ENCODE peak calls at places on chromosomes 6 and 20, in seven cellular contexts. Y, K, V, D, X, G and T are unnamed samples.

GRCh38 chr6:125273965-125274364 is 27.8 kb downstream of the HDDC2 start:
- DNase-seq in Y (no peak), K (no peak), V (peak), D (peak), X (no peak), G (peak), T (no peak)

GRCh38 chr6:128111096-128111495 is 210.2 kb upstream of the THEMIS start:
- DNase-seq in Y (no peak), K (no peak), V (no peak), D (peak), X (peak), G (no peak), T (no peak)

GRCh38 chr6:5411414-5411813 is 150.1 kb downstream of the FARS2 start:
- DNase-seq in Y (no peak), K (no peak), V (no peak), D (peak), X (no peak), G (no peak), T (no peak)

GRCh38 chr20:11274137-11274536 is 600.3 kb upstream of the JAG1 start:
- DNase-seq in Y (peak), K (no peak), V (peak), D (peak), X (peak), G (peak), T (peak)

GRCh38 chr6:117706504-117706903 is 31.2 kb downstream of the NUS1 start:
- DNase-seq in Y (no peak), K (no peak), V (no peak), D (no peak), X (no peak), G (no peak), T (no peak)

GRCh38 chr20:6866741-6867140 is 99.3 kb downstream of the BMP2 start:
- DNase-seq in Y (no peak), K (no peak), V (no peak), D (no peak), X (no peak), G (no peak), T (no peak)

GRCh38 chr6:141388666-141389065 is 744.1 kb upstream of the GJE1 start:
- DNase-seq in Y (no peak), K (no peak), V (no peak), D (no peak), X (no peak), G (no peak), T (no peak)

GRCh38 chr6:93684339-93684738 is 265.0 kb upstream of the EPHA7 start:
- DNase-seq in Y (no peak), K (no peak), V (no peak), D (no peak), X (no peak), G (peak), T (no peak)

GRCh38 chr20:48984575-48985219 is 61.4 kb upstream of the CSE1L start:
- DNase-seq in Y (no peak), K (no peak), V (no peak), D (peak), X (no peak), G (no peak), T (no peak)

GRCh38 chr20:58231678-58232077 is 3.2 kb upstream of the ANKRD60 start:
- DNase-seq in Y (no peak), K (no peak), V (peak), D (peak), X (no peak), G (no peak), T (no peak)

GRCh38 chr20:62355527-62356142 is 11.5 kb downstream of the LAMA5 start:
- DNase-seq in Y (no peak), K (no peak), V (no peak), D (no peak), X (no peak), G (peak), T (no peak)